ENCODE peak calls at places on chromosomes 11 and 22, in nine cellular contexts. J is fibroblast of lung, C is cardiac muscle cell, E is foreskin fibroblast, I is psoas muscle, R is NB4, Z is HL-60, B is AG04450, S is A549. Q is an unnamed sample.
A peak's percentile ranks its signal among the peaks of the same experiment; 100 is the strongest.

GRCh38 chr22:45709004-45709739 is 37.5 kb downstream of the ATXN10 start:
- DNase-seq in B (no peak), Z (no peak), J (peak; percentile 92), I (no peak), C (peak; percentile 47), E (peak; percentile 90), S (peak; percentile 27), R (peak; percentile 20), Q (no peak)

GRCh38 chr22:36331306-36331911 is 56.4 kb downstream of the MYH9 start:
- DNase-seq in Z (peak; percentile 95), C (peak; percentile 93), I (peak; percentile 83), S (peak; percentile 67), R (peak; percentile 94), B (peak; percentile 89), E (peak; percentile 96), J (peak; percentile 98), Q (peak; percentile 86)

GRCh38 chr11:74330065-74330858 is 18.8 kb upstream of the P4HA3 start:
- DNase-seq in R (no peak), J (peak; percentile 82), S (no peak), Z (no peak), C (peak; percentile 33), I (no peak), B (no peak), E (peak; percentile 73), Q (no peak)

GRCh38 chr11:1756791-1757771 is 6.6 kb downstream of the CTSD start:
- DNase-seq in J (no peak), B (no peak), Z (no peak), C (no peak), S (no peak), E (no peak), I (peak; percentile 53), R (no peak), Q (no peak)

GRCh38 chr11:77065878-77066228 is 918 bp upstream of the CAPN5 start:
- DNase-seq in B (no peak), E (peak; percentile 86), Z (no peak), S (no peak), I (peak; percentile 69), C (peak; percentile 86), J (peak; percentile 52), R (peak; percentile 44), Q (no peak)

GRCh38 chr22:17888855-17889254 is 114.6 kb upstream of the BID start:
- DNase-seq in S (no peak), R (no peak), B (no peak), C (peak; percentile 50), E (peak; percentile 30), J (no peak), Z (no peak), I (no peak), Q (no peak)

GRCh38 chr11:102230186-102230585 is 87.1 kb upstream of the BIRC3 start:
- DNase-seq in J (no peak), Z (no peak), B (no peak), E (no peak), R (no peak), C (no peak), S (no peak), I (no peak), Q (no peak)

GRCh38 chr11:86335131-86335768 is 33.2 kb downstream of the HIKESHI start:
- DNase-seq in R (no peak), S (no peak), I (no peak), E (no peak), C (no peak), J (no peak), B (no peak), Z (no peak), Q (no peak)

GRCh38 chr11:126358763-126359160 is 3.3 kb downstream of the ST3GAL4 start:
- DNase-seq in J (no peak), S (no peak), I (no peak), R (no peak), C (no peak), B (no peak), E (no peak), Z (no peak), Q (no peak)

GRCh38 chr11:18774801-18775200 is 16.8 kb downstream of the PTPN5 start:
- DNase-seq in R (no peak), B (no peak), E (no peak), C (no peak), I (no peak), Z (no peak), J (no peak), S (no peak), Q (no peak)

GRCh38 chr11:117478126-117478856 is 150.6 kb downstream of the CEP164 start:
- DNase-seq in S (no peak), C (no peak), R (no peak), I (no peak), J (no peak), B (no peak), Z (no peak), E (no peak), Q (no peak)

GRCh38 chr11:66002648-66003225 is 434 bp downstream of the BANF1 start:
- DNase-seq in E (peak; percentile 74), J (peak; percentile 37), C (peak; percentile 57), R (no peak), I (peak; percentile 91), Z (peak; percentile 33), S (peak; percentile 44), B (no peak), Q (no peak)

GRCh38 chr11:130434521-130435223 is 6.3 kb upstream of the ADAMTS8 start:
- DNase-seq in E (peak; percentile 91), J (peak; percentile 71), R (peak; percentile 86), S (peak; percentile 79), Z (peak; percentile 69), C (peak; percentile 88), I (peak; percentile 83), B (no peak), Q (no peak)

GRCh38 chr22:43424201-43424600 is 12.4 kb downstream of the MPPED1 start:
- DNase-seq in E (no peak), S (no peak), R (no peak), J (no peak), B (no peak), I (peak; percentile 19), Z (no peak), C (no peak), Q (no peak)

GRCh38 chr11:113951487-113951886 is 23.4 kb upstream of the HTR3A start:
- DNase-seq in E (no peak), C (no peak), Z (no peak), J (no peak), I (no peak), S (no peak), B (no peak), R (no peak), Q (no peak)

GRCh38 chr11:57340228-57340627 is 2.1 kb downstream of the P2RX3 start:
- DNase-seq in C (peak; percentile 46), J (peak; percentile 26), I (peak; percentile 67), B (no peak), S (no peak), R (peak; percentile 62), Z (no peak), E (peak; percentile 39), Q (no peak)

GRCh38 chr11:94151311-94151710 is 22.7 kb downstream of the PANX1 start:
- DNase-seq in B (no peak), I (no peak), E (peak; percentile 55), C (no peak), R (no peak), Z (no peak), S (no peak), J (peak; percentile 50), Q (no peak)

DNA sequence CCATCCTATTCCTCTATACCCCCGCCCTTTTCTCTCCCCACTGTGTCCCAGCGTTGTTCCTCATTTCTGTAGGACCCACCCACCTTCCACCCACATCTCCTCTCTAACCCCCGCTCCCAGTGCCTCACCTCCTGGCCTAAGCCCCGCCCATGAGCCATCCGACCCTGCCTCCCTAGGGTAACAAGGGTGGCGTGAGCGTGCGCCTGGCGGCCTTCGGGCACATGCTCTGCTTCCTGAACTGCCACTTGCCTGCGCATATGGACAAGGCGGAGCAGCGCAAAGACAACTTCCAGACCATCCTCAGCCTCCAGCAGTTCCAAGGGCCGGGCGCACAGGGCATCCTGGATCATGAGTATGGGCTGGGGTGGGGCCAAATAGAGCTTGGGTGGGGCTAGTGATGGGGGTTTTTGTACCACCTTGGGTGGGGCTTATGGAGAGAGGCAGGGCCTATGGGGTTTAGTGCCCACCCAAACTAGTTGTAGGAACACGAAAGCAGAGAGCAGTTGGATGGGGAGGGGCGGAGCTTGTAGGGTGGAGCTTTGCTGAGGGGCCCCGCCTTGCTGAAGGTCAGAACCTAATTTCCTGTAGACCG is 4.5 kb downstream of the INPP5J start:
- DNase-seq in R (peak; percentile 34), B (no peak), C (no peak), Z (peak; percentile 64), S (no peak), J (no peak), I (peak; percentile 26), E (peak; percentile 20), Q (no peak)
- H3K4me3 ChIP-seq in R (no peak overlapping the region), B (no peak overlapping the region), C (no peak overlapping the region), Z (no peak overlapping the region), S (no peak overlapping the region), J (no peak overlapping the region), I (no peak overlapping the region), E (no peak overlapping the region), Q (no peak overlapping the region)

DNA sequence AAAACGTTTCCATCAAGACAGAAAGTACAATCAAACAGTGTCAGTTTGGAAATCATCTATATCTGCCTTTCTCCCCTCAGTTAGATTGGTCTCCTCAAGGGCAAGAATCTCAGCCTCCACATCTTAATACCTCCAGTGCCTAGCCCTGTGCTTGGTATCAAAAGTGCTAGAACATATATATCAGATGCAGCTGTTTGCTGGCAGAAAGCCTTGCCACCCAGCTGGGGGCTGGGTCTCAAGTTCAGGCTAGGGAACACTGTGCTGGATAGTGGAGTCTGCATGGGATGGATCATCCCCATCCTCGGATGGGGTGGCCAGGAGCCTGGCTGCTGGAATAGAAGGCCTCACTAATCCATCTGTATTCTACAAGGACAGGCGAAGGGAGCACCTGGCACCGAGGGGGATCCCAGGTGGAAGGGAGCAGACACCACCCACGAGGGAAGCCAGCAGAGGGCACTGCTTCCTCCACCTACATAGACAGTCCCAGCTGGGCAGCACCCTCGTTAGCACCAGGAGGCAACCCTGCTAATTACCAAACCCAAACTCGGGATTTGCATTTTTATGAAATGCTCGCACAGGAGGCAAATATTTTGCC is 602.2 kb downstream of the BUD13 start:
- DNase-seq in S (no peak), C (no peak), Z (no peak), I (no peak), R (peak; percentile 6), J (no peak), E (no peak), B (no peak), Q (no peak)
- TF ChIP-seq CTCF in S (no peak), C (no peak), Z (no peak), I (no peak), R (peak; percentile 31), J (no peak), E (no peak), B (no peak), Q (no peak)

DNA sequence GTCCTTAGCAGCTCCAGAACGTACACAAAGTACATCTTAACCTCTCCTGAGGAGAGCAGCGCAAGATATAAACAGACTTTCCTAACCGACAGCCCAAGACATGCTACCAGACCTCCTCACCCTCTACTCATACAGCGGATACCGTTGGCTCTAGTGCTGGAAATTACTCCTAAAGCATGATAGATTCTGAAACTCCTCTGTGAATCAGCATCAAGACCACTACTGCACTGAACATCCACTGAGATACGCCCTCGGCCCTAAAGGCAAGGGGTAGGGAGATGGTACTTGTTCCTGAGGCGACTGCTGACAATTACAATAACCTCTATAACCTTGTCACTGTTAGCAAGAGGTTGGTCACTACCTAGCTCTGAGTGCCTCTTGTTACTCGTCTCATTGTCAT is 78.9 kb downstream of the RDX start:
- DNase-seq in E (no peak), Z (no peak), B (no peak), C (no peak), S (no peak), R (no peak), J (no peak), I (no peak), Q (no peak)
- H3K4me3 ChIP-seq in E (no peak overlapping the region), Z (no peak overlapping the region), B (no peak overlapping the region), C (no peak overlapping the region), S (no peak overlapping the region), R (no peak overlapping the region), J (no peak overlapping the region), I (no peak overlapping the region), Q (no peak overlapping the region)

GRCh38 chr11:6473481-6474422 is at the start of gene TRIM3:
- DNase-seq in I (peak; percentile 97), C (peak; percentile 94), J (peak; percentile 85), B (peak; percentile 50), R (peak; percentile 75), S (peak; percentile 90), E (peak; percentile 94), Z (peak; percentile 54), Q (peak; percentile 10)
- TF ChIP-seq CTCF in I (no peak), C (peak; percentile 46), J (peak; percentile 55), B (peak; percentile 57), R (no peak), S (peak; percentile 45), E (peak; percentile 56), Z (no peak), Q (peak; percentile 40)

Q was measured in AG04449.